ENCODE peak calls at places on chromosomes 16 and 17, in seven cellular contexts. D is activated T-helper 2 cell treated with anti-CD3 and anti-CD28 coated beads, Interferon-gamma antibody, Interleukin-2, Interleukin-4, amounts not matched to agents 10 μg/mL and 5 μg/mL and 100 μg/mL, durations not matched to agents 14 hours and 24 hours and 36 hours; L is GM23338; X is HTR-8/SVneo; A is EH; F is HFF-Myc; M is heart right ventricle. N is an unnamed sample.

GRCh38 chr17:38609280-38610031 is 3.7 kb upstream of the SRCIN1 start:
- DNase-seq in L (peak; percentile 99), D (no peak), F (no peak), X (no peak), M (no peak), A (no peak), N (no peak)

GRCh38 chr17:78040561-78041400 is 82.3 kb downstream of the TNRC6C start:
- DNase-seq in D (no peak), L (peak; percentile 27), X (peak; percentile 47), M (peak; percentile 59), F (no peak), A (peak; percentile 76), N (peak; percentile 50)

GRCh38 chr16:53372942-53373871 is 61.1 kb upstream of the RBL2 start:
- DNase-seq in L (peak; percentile 91), X (no peak), A (no peak), D (peak; percentile 65), M (no peak), F (no peak), N (no peak)

GRCh38 chr16:1771072-1771863 is at the start of gene NME3:
- DNase-seq in F (no peak), A (peak; percentile 71), D (peak; percentile 74), M (peak; percentile 85), L (peak; percentile 71), X (peak; percentile 59), N (peak; percentile 79)

GRCh38 chr17:1643999-1644492 is 1.5 kb downstream of the SCARF1 start:
- DNase-seq in D (no peak), F (no peak), L (no peak), M (no peak), A (peak; percentile 48), X (no peak), N (no peak)

GRCh38 chr17:17052462-17053221 is 10.4 kb downstream of the MPRIP start:
- DNase-seq in A (no peak), M (no peak), D (no peak), L (no peak), F (no peak), X (no peak), N (peak; percentile 13)

GRCh38 chr16:52569296-52569695 is 22.4 kb upstream of the TOX3 start:
- DNase-seq in F (no peak), X (no peak), L (no peak), A (no peak), D (no peak), M (no peak), N (no peak)

GRCh38 chr17:28056276-28056620 is 13.8 kb downstream of the NLK start:
- DNase-seq in A (no peak), L (no peak), X (no peak), D (no peak), M (no peak), F (no peak), N (no peak)

GRCh38 chr17:36675786-36676185 is 74.4 kb downstream of the MRM1 start:
- DNase-seq in L (no peak), F (no peak), M (no peak), X (no peak), D (peak; percentile 17), A (no peak), N (no peak)

GRCh38 chr17:32490101-32490482 is 3.3 kb downstream of the CDK5R1 start:
- DNase-seq in L (peak; percentile 40), D (no peak), M (no peak), A (no peak), F (no peak), X (no peak), N (no peak)

GRCh38 chr16:89478576-89479221 is 11.7 kb downstream of the ANKRD11 start:
- DNase-seq in A (peak; percentile 82), L (no peak), D (no peak), X (no peak), M (no peak), F (no peak), N (no peak)

GRCh38 chr17:28675980-28676379 is 14.0 kb downstream of the SUPT6H start:
- DNase-seq in L (peak; percentile 33), D (no peak), M (no peak), F (no peak), X (no peak), A (no peak), N (no peak)

GRCh38 chr16:70561623-70562022 is 38.0 kb downstream of the SF3B3 start:
- DNase-seq in A (no peak), L (no peak), X (no peak), D (no peak), F (no peak), M (no peak), N (no peak)

GRCh38 chr17:55996826-55997225 is 156.4 kb upstream of the ANKFN1 start:
- DNase-seq in A (peak; percentile 13), M (no peak), F (no peak), X (no peak), L (no peak), D (no peak), N (no peak)

GRCh38 chr16:53529529-53529928 is 26.5 kb upstream of the AKTIP start:
- DNase-seq in L (no peak), A (no peak), M (no peak), F (no peak), D (no peak), X (no peak), N (no peak)

GRCh38 chr16:81567987-81568748 is 123.6 kb downstream of the CMIP start:
- DNase-seq in X (peak; percentile 92), A (peak; percentile 88), L (no peak), D (no peak), M (peak; percentile 43), F (no peak), N (peak; percentile 58)

GRCh38 chr16:1194665-1195392 is 30.2 kb downstream of the TPSG1 start:
- DNase-seq in F (no peak), D (no peak), X (no peak), L (peak; percentile 66), A (peak; percentile 2), M (no peak), N (no peak)

GRCh38 chr17:82433560-82434215 is 15.3 kb upstream of the OGFOD3 start:
- DNase-seq in D (no peak), M (no peak), A (no peak), X (no peak), L (no peak), F (no peak), N (no peak)

GRCh38 chr17:77571562-77571981 is 386.9 kb upstream of the TNRC6C start:
- DNase-seq in L (no peak), M (no peak), F (no peak), A (peak; percentile 36), D (no peak), X (no peak), N (peak; percentile 33)

N was measured in uterus.